ENCODE peak calls at places on chromosome 2, in five cellular contexts. H is HuH-7, P is NCI-H1436 treated with DMSO at 0.1 percent for 48 hours, B is left ventricle myocardium superior, M is DMS153. O is an unnamed sample.

GRCh38 chr2:142048581-142048980 is 82.2 kb downstream of the LRP1B start:
- DNase-seq in P (no peak), H (no peak), B (no peak), M (no peak), O (no peak)

GRCh38 chr2:191066281-191067233 is 52.6 kb upstream of the STAT1 start:
- DNase-seq in B (no peak), P (no peak), M (no peak), H (no peak), O (no peak)

GRCh38 chr2:44943693-44944101 is 2.2 kb downstream of the SIX3 start:
- DNase-seq in P (no peak), H (no peak), B (no peak), M (no peak), O (no peak)

GRCh38 chr2:47403829-47404228 is 873 bp downstream of the MSH2 start:
- DNase-seq in P (no peak), B (no peak), M (no peak), H (no peak), O (no peak)

GRCh38 chr2:10499911-10500521 is 51.9 kb upstream of the ODC1 start:
- DNase-seq in B (no peak), M (no peak), H (no peak), P (no peak), O (no peak)

GRCh38 chr2:231396058-231396821 is 730 bp downstream of the B3GNT7 start:
- DNase-seq in P (no peak), B (peak; percentile 28), M (no peak), H (no peak), O (no peak)

GRCh38 chr2:148926291-148926961 is 51.4 kb downstream of the KIF5C start:
- DNase-seq in B (peak; percentile 57), H (peak; percentile 74), M (no peak), P (no peak), O (no peak)

GRCh38 chr2:202017940-202018339 is 15.7 kb upstream of the FZD7 start:
- DNase-seq in H (no peak), B (no peak), M (no peak), P (no peak), O (no peak)

GRCh38 chr2:95334916-95335641 is 37.9 kb downstream of the KCNIP3 start:
- DNase-seq in H (no peak), M (no peak), B (no peak), P (no peak), O (no peak)

GRCh38 chr2:67503066-67503795 is 106.1 kb downstream of the ETAA1 start:
- DNase-seq in H (no peak), B (no peak), P (no peak), M (no peak), O (no peak)

GRCh38 chr2:235669983-235670962 is 176.4 kb downstream of the AGAP1 start:
- DNase-seq in H (peak; percentile 74), M (peak; percentile 23), P (no peak), B (peak; percentile 82), O (peak; percentile 24)

GRCh38 chr2:174326880-174327558 is 7.7 kb upstream of the SP9 start:
- DNase-seq in P (no peak), M (no peak), H (no peak), B (no peak), O (no peak)

GRCh38 chr2:19881866-19882265 is 19.9 kb downstream of the TTC32 start:
- DNase-seq in H (no peak), M (no peak), P (no peak), B (no peak), O (no peak)

GRCh38 chr2:120392923-120393322 is 47.0 kb downstream of the INHBB start:
- DNase-seq in P (no peak), B (no peak), M (no peak), H (no peak), O (no peak)